ENCODE peak calls at places on chromosomes 5 and 9, in nine cellular contexts. One of them, this sample, is unnamed.

GRCh38 chr5:33448118-33448517 is 7.4 kb downstream of the TARS1 start:
- DNase-seq in CD4-positive, alpha-beta memory T cell: no peak
- DNase-seq in Caki2: no peak
- DNase-seq in cardiac fibroblast: no peak
- DNase-seq in CD8-positive, alpha-beta memory T cell: no peak
- DNase-seq in activated gamma-delta T cell treated with Interleukin-2 at 50 U/mL for 16 hours: no peak
- DNase-seq in activated T-helper 9 cell treated with anti-CD3 and anti-CD28 coated beads, Interleukin-2, amount 50 U/mL, for 16 hours: no peak
- DNase-seq in lower lobe of right lung: no peak
- DNase-seq in EH: no peak
- DNase-seq in this sample: no peak

GRCh38 chr9:109452761-109453160 is 45.3 kb downstream of the PTPN3 start:
- DNase-seq in CD4-positive, alpha-beta memory T cell: no peak
- DNase-seq in Caki2: no peak
- DNase-seq in cardiac fibroblast: peak
- DNase-seq in CD8-positive, alpha-beta memory T cell: no peak
- DNase-seq in activated gamma-delta T cell treated with Interleukin-2 at 50 U/mL for 16 hours: no peak
- DNase-seq in activated T-helper 9 cell treated with anti-CD3 and anti-CD28 coated beads, Interleukin-2, amount 50 U/mL, for 16 hours: no peak
- DNase-seq in lower lobe of right lung: no peak
- DNase-seq in EH: peak
- DNase-seq in this sample: no peak

GRCh38 chr5:93578813-93579560 is 2.0 kb downstream of the NR2F1-AS1 start:
- DNase-seq in CD4-positive, alpha-beta memory T cell: no peak
- DNase-seq in Caki2: no peak
- DNase-seq in cardiac fibroblast: peak
- DNase-seq in CD8-positive, alpha-beta memory T cell: no peak
- DNase-seq in activated gamma-delta T cell treated with Interleukin-2 at 50 U/mL for 16 hours: no peak
- DNase-seq in activated T-helper 9 cell treated with anti-CD3 and anti-CD28 coated beads, Interleukin-2, amount 50 U/mL, for 16 hours: no peak
- DNase-seq in lower lobe of right lung: peak
- DNase-seq in EH: peak
- DNase-seq in this sample: no peak

GRCh38 chr5:57195060-57195459 is 21.2 kb downstream of the GPBP1 start:
- DNase-seq in CD4-positive, alpha-beta memory T cell: no peak
- DNase-seq in Caki2: no peak
- DNase-seq in cardiac fibroblast: no peak
- DNase-seq in CD8-positive, alpha-beta memory T cell: no peak
- DNase-seq in activated gamma-delta T cell treated with Interleukin-2 at 50 U/mL for 16 hours: no peak
- DNase-seq in activated T-helper 9 cell treated with anti-CD3 and anti-CD28 coated beads, Interleukin-2, amount 50 U/mL, for 16 hours: no peak
- DNase-seq in lower lobe of right lung: no peak
- DNase-seq in EH: no peak
- DNase-seq in this sample: no peak

GRCh38 chr5:143865421-143865820 is 53.5 kb downstream of the HMHB1 start:
- DNase-seq in CD4-positive, alpha-beta memory T cell: no peak
- DNase-seq in Caki2: no peak
- DNase-seq in cardiac fibroblast: no peak
- DNase-seq in CD8-positive, alpha-beta memory T cell: no peak
- DNase-seq in activated gamma-delta T cell treated with Interleukin-2 at 50 U/mL for 16 hours: no peak
- DNase-seq in activated T-helper 9 cell treated with anti-CD3 and anti-CD28 coated beads, Interleukin-2, amount 50 U/mL, for 16 hours: no peak
- DNase-seq in lower lobe of right lung: no peak
- DNase-seq in EH: no peak
- DNase-seq in this sample: no peak

GRCh38 chr9:131769361-131769760 is 29.5 kb upstream of the RAPGEF1 start:
- DNase-seq in CD4-positive, alpha-beta memory T cell: no peak
- DNase-seq in Caki2: no peak
- DNase-seq in cardiac fibroblast: no peak
- DNase-seq in CD8-positive, alpha-beta memory T cell: no peak
- DNase-seq in activated gamma-delta T cell treated with Interleukin-2 at 50 U/mL for 16 hours: no peak
- DNase-seq in activated T-helper 9 cell treated with anti-CD3 and anti-CD28 coated beads, Interleukin-2, amount 50 U/mL, for 16 hours: no peak
- DNase-seq in lower lobe of right lung: no peak
- DNase-seq in EH: peak
- DNase-seq in this sample: no peak

GRCh38 chr5:180641566-180641900 is 7.9 kb downstream of the FLT4 start:
- DNase-seq in CD4-positive, alpha-beta memory T cell: no peak
- DNase-seq in Caki2: no peak
- DNase-seq in cardiac fibroblast: no peak
- DNase-seq in CD8-positive, alpha-beta memory T cell: no peak
- DNase-seq in activated gamma-delta T cell treated with Interleukin-2 at 50 U/mL for 16 hours: no peak
- DNase-seq in activated T-helper 9 cell treated with anti-CD3 and anti-CD28 coated beads, Interleukin-2, amount 50 U/mL, for 16 hours: no peak
- DNase-seq in lower lobe of right lung: no peak
- DNase-seq in EH: no peak
- DNase-seq in this sample: no peak

GRCh38 chr5:117131048-117131679 is 556.5 kb upstream of the SEMA6A start:
- DNase-seq in CD4-positive, alpha-beta memory T cell: no peak
- DNase-seq in Caki2: no peak
- DNase-seq in cardiac fibroblast: no peak
- DNase-seq in CD8-positive, alpha-beta memory T cell: no peak
- DNase-seq in activated gamma-delta T cell treated with Interleukin-2 at 50 U/mL for 16 hours: no peak
- DNase-seq in activated T-helper 9 cell treated with anti-CD3 and anti-CD28 coated beads, Interleukin-2, amount 50 U/mL, for 16 hours: no peak
- DNase-seq in lower lobe of right lung: no peak
- DNase-seq in EH: no peak
- DNase-seq in this sample: no peak

GRCh38 chr9:123929177-123929869 is 603 bp downstream of the DENND1A start:
- DNase-seq in CD4-positive, alpha-beta memory T cell: peak
- DNase-seq in Caki2: peak
- DNase-seq in cardiac fibroblast: no peak
- DNase-seq in CD8-positive, alpha-beta memory T cell: peak
- DNase-seq in activated gamma-delta T cell treated with Interleukin-2 at 50 U/mL for 16 hours: peak
- DNase-seq in activated T-helper 9 cell treated with anti-CD3 and anti-CD28 coated beads, Interleukin-2, amount 50 U/mL, for 16 hours: peak
- DNase-seq in lower lobe of right lung: peak
- DNase-seq in EH: no peak
- DNase-seq in this sample: no peak

GRCh38 chr9:127877566-127877998 is at the start of gene AK1:
- DNase-seq in CD4-positive, alpha-beta memory T cell: peak
- DNase-seq in Caki2: no peak
- DNase-seq in cardiac fibroblast: peak
- DNase-seq in CD8-positive, alpha-beta memory T cell: no peak
- DNase-seq in activated gamma-delta T cell treated with Interleukin-2 at 50 U/mL for 16 hours: no peak
- DNase-seq in activated T-helper 9 cell treated with anti-CD3 and anti-CD28 coated beads, Interleukin-2, amount 50 U/mL, for 16 hours: no peak
- DNase-seq in lower lobe of right lung: peak
- DNase-seq in EH: peak
- DNase-seq in this sample: no peak

GRCh38 chr9:98558575-98558974 is 150.2 kb downstream of the GABBR2 start:
- DNase-seq in CD4-positive, alpha-beta memory T cell: no peak
- DNase-seq in Caki2: no peak
- DNase-seq in cardiac fibroblast: peak
- DNase-seq in CD8-positive, alpha-beta memory T cell: no peak
- DNase-seq in activated gamma-delta T cell treated with Interleukin-2 at 50 U/mL for 16 hours: no peak
- DNase-seq in activated T-helper 9 cell treated with anti-CD3 and anti-CD28 coated beads, Interleukin-2, amount 50 U/mL, for 16 hours: no peak
- DNase-seq in lower lobe of right lung: no peak
- DNase-seq in EH: no peak
- DNase-seq in this sample: no peak

GRCh38 chr5:32443145-32443540 is 1.4 kb downstream of the ZFR start:
- DNase-seq in CD4-positive, alpha-beta memory T cell: peak
- DNase-seq in Caki2: no peak
- DNase-seq in cardiac fibroblast: peak
- DNase-seq in CD8-positive, alpha-beta memory T cell: no peak
- DNase-seq in activated gamma-delta T cell treated with Interleukin-2 at 50 U/mL for 16 hours: no peak
- DNase-seq in activated T-helper 9 cell treated with anti-CD3 and anti-CD28 coated beads, Interleukin-2, amount 50 U/mL, for 16 hours: no peak
- DNase-seq in lower lobe of right lung: no peak
- DNase-seq in EH: peak
- DNase-seq in this sample: no peak

GRCh38 chr5:141636413-141637265 is at the start of the genes HDAC3 and RELL2:
- DNase-seq in CD4-positive, alpha-beta memory T cell: peak
- DNase-seq in Caki2: peak
- DNase-seq in cardiac fibroblast: peak
- DNase-seq in CD8-positive, alpha-beta memory T cell: peak
- DNase-seq in activated gamma-delta T cell treated with Interleukin-2 at 50 U/mL for 16 hours: peak
- DNase-seq in activated T-helper 9 cell treated with anti-CD3 and anti-CD28 coated beads, Interleukin-2, amount 50 U/mL, for 16 hours: peak
- DNase-seq in lower lobe of right lung: peak
- DNase-seq in EH: peak
- DNase-seq in this sample: peak

GRCh38 chr5:96468956-96469355 is 35.9 kb upstream of the PCSK1 start:
- DNase-seq in CD4-positive, alpha-beta memory T cell: no peak
- DNase-seq in Caki2: no peak
- DNase-seq in cardiac fibroblast: no peak
- DNase-seq in CD8-positive, alpha-beta memory T cell: no peak
- DNase-seq in activated gamma-delta T cell treated with Interleukin-2 at 50 U/mL for 16 hours: no peak
- DNase-seq in activated T-helper 9 cell treated with anti-CD3 and anti-CD28 coated beads, Interleukin-2, amount 50 U/mL, for 16 hours: no peak
- DNase-seq in lower lobe of right lung: no peak
- DNase-seq in EH: no peak
- DNase-seq in this sample: no peak

GRCh38 chr5:44246986-44247385 is 142.2 kb downstream of the FGF10 start:
- DNase-seq in CD4-positive, alpha-beta memory T cell: no peak
- DNase-seq in Caki2: no peak
- DNase-seq in cardiac fibroblast: peak
- DNase-seq in CD8-positive, alpha-beta memory T cell: no peak
- DNase-seq in activated gamma-delta T cell treated with Interleukin-2 at 50 U/mL for 16 hours: no peak
- DNase-seq in activated T-helper 9 cell treated with anti-CD3 and anti-CD28 coated beads, Interleukin-2, amount 50 U/mL, for 16 hours: no peak
- DNase-seq in lower lobe of right lung: no peak
- DNase-seq in EH: no peak
- DNase-seq in this sample: no peak

This sample was measured in B cell.